ENCODE peak calls at places on chromosomes 11 and 22, in five cellular contexts. P is left ventricle myocardium superior, T is astrocyte of the cerebellum, O is T-cell, U is mucosa of descending colon. I is an unnamed sample.

GRCh38 chr22:49634006-49634772 is 193.5 kb downstream of the BRD1 start:
- DNase-seq in P (peak; percentile 23), T (no peak), O (no peak), U (peak; percentile 45), I (no peak)

GRCh38 chr22:27115816-27116256 is 458.4 kb downstream of the MIAT start:
- DNase-seq in P (no peak), T (peak; percentile 66), O (no peak), U (no peak), I (no peak)

GRCh38 chr11:1302461-1303073 is 6.9 kb downstream of the TOLLIP start:
- DNase-seq in P (no peak), T (no peak), O (no peak), U (no peak), I (no peak)

GRCh38 chr11:84855846-84856245 is 771.3 kb downstream of the DLG2 start:
- DNase-seq in P (no peak), T (peak; percentile 11), O (no peak), U (no peak), I (peak; percentile 25)

GRCh38 chr11:71246559-71246958 is 5.8 kb downstream of the SHANK2 start:
- DNase-seq in P (no peak), T (no peak), O (no peak), U (no peak), I (no peak)

GRCh38 chr11:111378185-111378772 is 796 bp downstream of the POU2AF1 start:
- DNase-seq in P (no peak), T (no peak), O (no peak), U (no peak), I (no peak)

GRCh38 chr11:77602385-77603105 is 12.8 kb downstream of the AQP11 start:
- DNase-seq in P (no peak), T (peak; percentile 70), O (no peak), U (no peak), I (peak; percentile 58)

GRCh38 chr22:19704355-19705015 is 9.8 kb upstream of the SEPTIN5 start:
- DNase-seq in P (no peak), T (no peak), O (no peak), U (no peak), I (no peak)

GRCh38 chr22:40534379-40535188 is 101.9 kb downstream of the MRTFA start:
- DNase-seq in P (no peak), T (no peak), O (no peak), U (no peak), I (no peak)

GRCh38 chr11:96335389-96335788 is 7.6 kb downstream of the MAML2 start:
- DNase-seq in P (no peak), T (no peak), O (no peak), U (no peak), I (peak; percentile 80)

GRCh38 chr11:116460156-116460965 is 312.4 kb downstream of the BUD13 start:
- DNase-seq in P (no peak), T (no peak), O (no peak), U (no peak), I (no peak)

GRCh38 chr22:46008291-46008690 is 31.3 kb upstream of the WNT7B start:
- DNase-seq in P (no peak), T (no peak), O (no peak), U (peak; percentile 50), I (no peak)

GRCh38 chr11:86951706-86952105 is 3.5 kb downstream of the FZD4 start:
- DNase-seq in P (no peak), T (no peak), O (no peak), U (no peak), I (no peak)

GRCh38 chr11:82675838-82676237 is 57.8 kb downstream of the FAM181B start:
- DNase-seq in P (no peak), T (no peak), O (no peak), U (no peak), I (no peak)

GRCh38 chr22:49392841-49393510 is 434.7 kb downstream of the BRD1 start:
- DNase-seq in P (no peak), T (no peak), O (no peak), U (no peak), I (no peak)

GRCh38 chr11:113286001-113286400 is 28.4 kb upstream of the TTC12 start:
- DNase-seq in P (no peak), T (no peak), O (no peak), U (no peak), I (no peak)

GRCh38 chr11:69060806-69061712 is 12.3 kb downstream of the TPCN2 start:
- DNase-seq in P (no peak), T (no peak), O (no peak), U (no peak), I (no peak)

GRCh38 chr11:59012106-59012941 is 73.0 kb downstream of the GLYATL1 start:
- DNase-seq in P (no peak), T (no peak), O (no peak), U (no peak), I (no peak)

GRCh38 chr11:119446871-119447663 is 24.1 kb upstream of the THY1 start:
- DNase-seq in P (no peak), T (no peak), O (no peak), U (no peak), I (no peak)

GRCh38 chr11:125638315-125638714 is 13.4 kb downstream of the CHEK1 start:
- DNase-seq in P (no peak), T (no peak), O (no peak), U (no peak), I (no peak)

GRCh38 chr11:134347441-134347840 is 15.7 kb downstream of the GLB1L2 start:
- DNase-seq in P (no peak), T (no peak), O (no peak), U (no peak), I (no peak)